ENCODE peak calls at places on chromosomes 13 and 19, in six cellular contexts. S is lower leg skin; P is activated CD8-positive, alpha-beta memory T cell treated with anti-CD3 and anti-CD28 coated beads for 24 hours; F is NCI-H345; T is fibroblast of the conjunctiva; X is lung microvascular endothelial cell. D is an unnamed sample.

GRCh38 chr13:82747331-82747730 is 1134.9 kb downstream of the SLITRK1 start:
- DNase-seq in S (no peak), P (no peak), F (no peak), T (no peak), X (no peak), D (no peak)

GRCh38 chr19:1690570-1691307 is 38.3 kb upstream of the TCF3 start:
- DNase-seq in S (no peak), P (peak), F (peak), T (no peak), X (no peak), D (no peak)

GRCh38 chr13:35908221-35908620 is 223.0 kb downstream of the DCLK1 start:
- DNase-seq in S (no peak), P (no peak), F (no peak), T (no peak), X (no peak), D (no peak)

GRCh38 chr13:29402168-29402621 is 193.3 kb downstream of the SLC7A1 start:
- DNase-seq in S (no peak), P (no peak), F (no peak), T (no peak), X (no peak), D (peak)

GRCh38 chr13:40456979-40457553 is 209.4 kb downstream of the FOXO1 start:
- DNase-seq in S (no peak), P (no peak), F (no peak), T (no peak), X (no peak), D (no peak)

GRCh38 chr13:95745752-95746151 is 68.8 kb downstream of the DNAJC3 start:
- DNase-seq in S (no peak), P (no peak), F (no peak), T (no peak), X (no peak), D (no peak)

GRCh38 chr13:34201050-34201913 is 383.3 kb downstream of the RFC3 start:
- DNase-seq in S (no peak), P (no peak), F (no peak), T (no peak), X (no peak), D (peak)

GRCh38 chr13:51697181-51697580 is 106.8 kb downstream of the DHRS12 start:
- DNase-seq in S (no peak), P (no peak), F (no peak), T (no peak), X (peak), D (no peak)

GRCh38 chr13:109274188-109274821 is 512.1 kb downstream of the IRS2 start:
- DNase-seq in S (no peak), P (no peak), F (no peak), T (peak), X (peak), D (peak)

GRCh38 chr19:51123381-51124186 is 1.1 kb upstream of the SIGLEC9 start:
- DNase-seq in S (no peak), P (no peak), F (no peak), T (no peak), X (no peak), D (no peak)

GRCh38 chr19:52190679-52191293 is 934 bp downstream of the PPP2R1A start:
- DNase-seq in S (peak), P (peak), F (no peak), T (peak), X (peak), D (peak)

GRCh38 chr19:2716722-2717637 is 4.2 kb downstream of the DIRAS1 start:
- DNase-seq in S (no peak), P (no peak), F (no peak), T (no peak), X (no peak), D (no peak)

GRCh38 chr13:29925457-29925856 is 75.0 kb upstream of the UBL3 start:
- DNase-seq in S (peak), P (no peak), F (peak), T (peak), X (peak), D (peak)

D was measured in skeletal muscle cell.